ENCODE peak calls at places on chromosome 7, in nine cellular contexts. One of them, this sample, is unnamed.

GRCh38 chr7:104126411-104126841 is 81.4 kb downstream of the ORC5 start:
- DNase-seq in heart left ventricle: no peak
- DNase-seq in H1: no peak
- DNase-seq in pancreas: no peak
- DNase-seq in ovary: no peak
- DNase-seq in IMR-90: no peak
- DNase-seq in spleen: no peak
- DNase-seq in thoracic aorta: no peak
- DNase-seq in colonic mucosa: no peak
- DNase-seq in this sample: no peak

GRCh38 chr7:37182011-37182478 is 266.6 kb downstream of the ELMO1 start:
- DNase-seq in pancreas: peak; percentile 91
- DNase-seq in heart left ventricle: peak; percentile 69
- DNase-seq in thoracic aorta: peak; percentile 34
- DNase-seq in colonic mucosa: peak; percentile 81
- DNase-seq in H1: peak; percentile 95
- DNase-seq in spleen: peak; percentile 90
- DNase-seq in IMR-90: peak; percentile 61
- DNase-seq in ovary: peak; percentile 70
- DNase-seq in this sample: peak; percentile 79

GRCh38 chr7:121163699-121164098 is 165.1 kb upstream of the WNT16 start:
- DNase-seq in heart left ventricle: no peak
- DNase-seq in ovary: no peak
- DNase-seq in H1: no peak
- DNase-seq in thoracic aorta: no peak
- DNase-seq in IMR-90: no peak
- DNase-seq in pancreas: no peak
- DNase-seq in spleen: no peak
- DNase-seq in colonic mucosa: no peak
- DNase-seq in this sample: no peak

GRCh38 chr7:132750056-132750455 is 173.8 kb upstream of the PLXNA4 start:
- DNase-seq in pancreas: no peak
- DNase-seq in heart left ventricle: no peak
- DNase-seq in spleen: no peak
- DNase-seq in H1: no peak
- DNase-seq in colonic mucosa: no peak
- DNase-seq in thoracic aorta: no peak
- DNase-seq in IMR-90: no peak
- DNase-seq in ovary: no peak
- DNase-seq in this sample: no peak

GRCh38 chr7:132815696-132816334 is 239.5 kb upstream of the PLXNA4 start:
- DNase-seq in thoracic aorta: no peak
- DNase-seq in ovary: no peak
- DNase-seq in pancreas: no peak
- DNase-seq in colonic mucosa: no peak
- DNase-seq in heart left ventricle: no peak
- DNase-seq in IMR-90: peak; percentile 11
- DNase-seq in spleen: no peak
- DNase-seq in H1: no peak
- DNase-seq in this sample: no peak

GRCh38 chr7:106223156-106223555 is 61.6 kb downstream of the NAMPT start:
- DNase-seq in thoracic aorta: no peak
- DNase-seq in spleen: no peak
- DNase-seq in IMR-90: no peak
- DNase-seq in pancreas: no peak
- DNase-seq in heart left ventricle: no peak
- DNase-seq in ovary: no peak
- DNase-seq in colonic mucosa: no peak
- DNase-seq in H1: no peak
- DNase-seq in this sample: no peak

GRCh38 chr7:30845426-30846135 is 66.1 kb upstream of the AQP1 start:
- DNase-seq in IMR-90: peak; percentile 65
- DNase-seq in colonic mucosa: no peak
- DNase-seq in thoracic aorta: no peak
- DNase-seq in spleen: peak; percentile 65
- DNase-seq in heart left ventricle: peak; percentile 53
- DNase-seq in ovary: peak; percentile 18
- DNase-seq in H1: no peak
- DNase-seq in pancreas: no peak
- DNase-seq in this sample: peak; percentile 57

GRCh38 chr7:101681170-101682007 is 52.3 kb upstream of the MYL10 start:
- DNase-seq in H1: no peak
- DNase-seq in IMR-90: peak; percentile 87
- DNase-seq in heart left ventricle: peak; percentile 53
- DNase-seq in thoracic aorta: peak; percentile 51
- DNase-seq in pancreas: peak; percentile 65
- DNase-seq in spleen: no peak
- DNase-seq in ovary: peak; percentile 11
- DNase-seq in colonic mucosa: no peak
- DNase-seq in this sample: peak; percentile 49

GRCh38 chr7:128063025-128063560 is 31.9 kb upstream of the LRRC4 start:
- DNase-seq in IMR-90: peak; percentile 22
- DNase-seq in spleen: no peak
- DNase-seq in thoracic aorta: no peak
- DNase-seq in pancreas: no peak
- DNase-seq in heart left ventricle: no peak
- DNase-seq in H1: no peak
- DNase-seq in ovary: no peak
- DNase-seq in colonic mucosa: no peak
- DNase-seq in this sample: no peak

GRCh38 chr7:71132521-71133231 is 732 bp downstream of the GALNT17 start:
- DNase-seq in colonic mucosa: no peak
- DNase-seq in pancreas: peak; percentile 68
- DNase-seq in H1: peak; percentile 65
- DNase-seq in heart left ventricle: no peak
- DNase-seq in spleen: no peak
- DNase-seq in thoracic aorta: no peak
- DNase-seq in IMR-90: no peak
- DNase-seq in ovary: peak; percentile 49
- DNase-seq in this sample: peak; percentile 17

DNA sequence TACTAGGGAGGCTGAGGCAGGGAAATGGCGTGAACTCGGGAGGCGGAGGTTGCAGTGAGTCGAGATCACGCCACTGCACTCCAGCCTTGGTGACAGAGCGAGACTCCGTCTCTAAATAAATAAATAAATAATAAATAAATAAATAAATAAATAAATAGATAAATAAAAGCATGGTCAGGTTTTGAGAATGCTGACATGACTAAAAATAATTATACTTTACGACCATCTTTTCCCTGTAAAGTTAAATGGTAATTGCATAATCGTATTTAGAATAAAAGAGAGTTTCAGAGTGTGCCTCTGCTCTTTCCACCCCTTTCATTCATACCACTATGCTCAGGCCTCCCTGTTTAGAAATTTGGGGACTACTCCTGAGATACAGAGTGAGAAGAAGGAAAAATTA is 326.5 kb downstream of the CNTNAP2 start:
- DNase-seq in pancreas: no peak
- DNase-seq in thoracic aorta: no peak
- DNase-seq in colonic mucosa: no peak
- DNase-seq in ovary: no peak
- DNase-seq in heart left ventricle: no peak
- DNase-seq in spleen: no peak
- DNase-seq in IMR-90: no peak
- DNase-seq in H1: no peak
- DNase-seq in this sample: no peak
- H3K4me1 ChIP-seq in pancreas: no peaks in the 10 kb centered on the region
- H3K4me1 ChIP-seq in thoracic aorta: no peaks in the 10 kb centered on the region
- H3K4me1 ChIP-seq in colonic mucosa: no peaks in the 10 kb centered on the region
- H3K4me1 ChIP-seq in ovary: no peaks in the 10 kb centered on the region
- H3K4me1 ChIP-seq in heart left ventricle: no peaks in the 10 kb centered on the region
- H3K4me1 ChIP-seq in spleen: no peaks in the 10 kb centered on the region
- H3K4me1 ChIP-seq in IMR-90: no peaks in the 10 kb centered on the region
- H3K4me1 ChIP-seq in H1: no peaks in the 10 kb centered on the region
- H3K4me1 ChIP-seq in this sample: no peaks in the 10 kb centered on the region

GRCh38 chr7:80916770-80917681 is 1.8 kb downstream of the SEMA3C start:
- DNase-seq in pancreas: no peak
- DNase-seq in H1: no peak
- DNase-seq in thoracic aorta: no peak
- DNase-seq in heart left ventricle: no peak
- DNase-seq in IMR-90: peak; percentile 89
- DNase-seq in spleen: no peak
- DNase-seq in colonic mucosa: no peak
- DNase-seq in ovary: no peak
- DNase-seq in this sample: no peak
- H3K27me3 ChIP-seq in pancreas: no peaks in the 10 kb centered on the region
- H3K27me3 ChIP-seq in H1: peaks cover 5% of the 10 kb centered on the region
- H3K27me3 ChIP-seq in thoracic aorta: no peaks in the 10 kb centered on the region
- H3K27me3 ChIP-seq in heart left ventricle: no peaks in the 10 kb centered on the region
- H3K27me3 ChIP-seq in IMR-90: no peaks in the 10 kb centered on the region
- H3K27me3 ChIP-seq in spleen: peaks cover 21% of the 10 kb centered on the region
- H3K27me3 ChIP-seq in colonic mucosa: no peaks in the 10 kb centered on the region
- H3K27me3 ChIP-seq in ovary: no peaks in the 10 kb centered on the region
- H3K27me3 ChIP-seq in this sample: no peaks in the 10 kb centered on the region

DNA sequence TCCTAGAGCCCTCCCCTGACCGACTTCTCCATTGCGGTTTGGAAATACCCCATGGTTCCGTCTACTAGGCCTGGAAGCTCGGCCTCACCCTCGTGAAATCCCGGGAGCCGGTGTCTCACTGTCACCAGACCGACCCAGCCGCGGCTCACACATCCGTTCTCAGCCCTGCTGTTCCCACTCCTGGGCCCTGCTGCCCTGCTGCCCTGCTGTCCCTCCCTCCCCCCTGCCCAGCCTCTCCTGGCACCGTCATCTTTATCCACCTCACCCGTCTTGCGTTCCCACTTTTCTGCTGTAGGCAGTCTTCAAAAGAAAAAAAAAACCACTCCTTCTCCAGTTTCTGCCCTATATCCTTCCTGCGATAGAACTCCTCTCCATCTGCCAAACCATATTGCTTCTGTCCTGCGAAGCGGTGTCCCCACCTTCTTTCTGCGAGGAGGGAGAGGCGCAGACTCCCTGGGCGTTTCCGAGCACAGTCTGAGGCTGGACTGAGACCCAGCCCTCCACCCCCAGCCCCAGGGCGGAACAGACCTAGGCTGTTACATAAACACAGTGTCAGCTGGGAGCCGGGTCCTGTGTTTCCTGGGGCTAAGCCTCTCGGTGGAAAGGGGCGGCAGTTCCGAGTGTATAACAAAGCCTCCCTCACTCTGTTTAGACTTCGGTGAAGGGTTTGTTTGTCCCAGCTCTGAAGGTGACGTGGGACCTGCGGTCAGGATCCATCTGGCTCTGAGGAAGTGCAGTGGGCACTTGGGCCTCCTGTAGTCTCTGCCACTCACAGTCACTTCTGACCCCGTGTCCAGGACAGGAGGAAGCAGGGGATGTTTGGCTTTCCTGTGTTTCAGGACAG is 2.8 kb downstream of the AGAP3 start:
- DNase-seq in thoracic aorta: no peak
- DNase-seq in ovary: peak; percentile 60
- DNase-seq in spleen: peak; percentile 89
- DNase-seq in IMR-90: peak; percentile 76
- DNase-seq in pancreas: peak; percentile 76
- DNase-seq in heart left ventricle: peak; percentile 81
- DNase-seq in H1: no peak
- DNase-seq in colonic mucosa: peak; percentile 54
- DNase-seq in this sample: peak; percentile 62
- H3K4me1 ChIP-seq in thoracic aorta: peaks cover 19% of the 10 kb centered on the region
- H3K4me1 ChIP-seq in ovary: peaks cover 22% of the 10 kb centered on the region
- H3K4me1 ChIP-seq in spleen: peaks cover 83% of the 10 kb centered on the region
- H3K4me1 ChIP-seq in IMR-90: peaks cover 21% of the 10 kb centered on the region
- H3K4me1 ChIP-seq in pancreas: peaks cover 14% of the 10 kb centered on the region
- H3K4me1 ChIP-seq in heart left ventricle: peaks cover 22% of the 10 kb centered on the region
- H3K4me1 ChIP-seq in H1: peaks cover 6% of the 10 kb centered on the region
- H3K4me1 ChIP-seq in colonic mucosa: peaks cover 9% of the 10 kb centered on the region
- H3K4me1 ChIP-seq in this sample: peaks cover 12% of the 10 kb centered on the region

GRCh38 chr7:155530601-155531000 is 15.8 kb downstream of the CNPY1 start:
- DNase-seq in pancreas: peak; percentile 18
- DNase-seq in IMR-90: no peak
- DNase-seq in heart left ventricle: no peak
- DNase-seq in H1: no peak
- DNase-seq in ovary: no peak
- DNase-seq in spleen: no peak
- DNase-seq in colonic mucosa: no peak
- DNase-seq in thoracic aorta: no peak
- DNase-seq in this sample: no peak

GRCh38 chr7:155532792-155533119 is 13.6 kb downstream of the CNPY1 start:
- DNase-seq in heart left ventricle: no peak
- DNase-seq in H1: no peak
- DNase-seq in thoracic aorta: no peak
- DNase-seq in ovary: no peak
- DNase-seq in pancreas: peak; percentile 27
- DNase-seq in spleen: peak; percentile 6
- DNase-seq in IMR-90: no peak
- DNase-seq in colonic mucosa: no peak
- DNase-seq in this sample: no peak

GRCh38 chr7:155533120-155533826 is 13.1 kb downstream of the CNPY1 start:
- DNase-seq in H1: peak; percentile 71
- DNase-seq in ovary: no peak
- DNase-seq in heart left ventricle: no peak
- DNase-seq in thoracic aorta: no peak
- DNase-seq in colonic mucosa: no peak
- DNase-seq in pancreas: peak; percentile 58
- DNase-seq in spleen: peak; percentile 79
- DNase-seq in IMR-90: no peak
- DNase-seq in this sample: no peak

GRCh38 chr7:155529845-155530244 is 16.5 kb downstream of the CNPY1 start:
- DNase-seq in heart left ventricle: no peak
- DNase-seq in spleen: no peak
- DNase-seq in ovary: no peak
- DNase-seq in thoracic aorta: no peak
- DNase-seq in colonic mucosa: no peak
- DNase-seq in IMR-90: no peak
- DNase-seq in pancreas: peak; percentile 5
- DNase-seq in H1: no peak
- DNase-seq in this sample: no peak

GRCh38 chr7:155531686-155532085 is 14.7 kb downstream of the CNPY1 start:
- DNase-seq in IMR-90: no peak
- DNase-seq in heart left ventricle: no peak
- DNase-seq in spleen: peak; percentile 52
- DNase-seq in thoracic aorta: no peak
- DNase-seq in colonic mucosa: no peak
- DNase-seq in H1: no peak
- DNase-seq in pancreas: peak; percentile 33
- DNase-seq in ovary: no peak
- DNase-seq in this sample: no peak
- H3K27me3 ChIP-seq in IMR-90: peaks cover 46% of the 10 kb centered on the region
- H3K27me3 ChIP-seq in heart left ventricle: peaks cover 42% of the 10 kb centered on the region
- H3K27me3 ChIP-seq in spleen: peaks cover 88% of the 10 kb centered on the region
- H3K27me3 ChIP-seq in thoracic aorta: peaks cover 11% of the 10 kb centered on the region
- H3K27me3 ChIP-seq in colonic mucosa: peaks cover 43% of the 10 kb centered on the region
- H3K27me3 ChIP-seq in H1: peaks cover 68% of the 10 kb centered on the region
- H3K27me3 ChIP-seq in pancreas: no peaks in the 10 kb centered on the region
- H3K27me3 ChIP-seq in ovary: no peaks in the 10 kb centered on the region
- H3K27me3 ChIP-seq in this sample: no peaks in the 10 kb centered on the region

DNA sequence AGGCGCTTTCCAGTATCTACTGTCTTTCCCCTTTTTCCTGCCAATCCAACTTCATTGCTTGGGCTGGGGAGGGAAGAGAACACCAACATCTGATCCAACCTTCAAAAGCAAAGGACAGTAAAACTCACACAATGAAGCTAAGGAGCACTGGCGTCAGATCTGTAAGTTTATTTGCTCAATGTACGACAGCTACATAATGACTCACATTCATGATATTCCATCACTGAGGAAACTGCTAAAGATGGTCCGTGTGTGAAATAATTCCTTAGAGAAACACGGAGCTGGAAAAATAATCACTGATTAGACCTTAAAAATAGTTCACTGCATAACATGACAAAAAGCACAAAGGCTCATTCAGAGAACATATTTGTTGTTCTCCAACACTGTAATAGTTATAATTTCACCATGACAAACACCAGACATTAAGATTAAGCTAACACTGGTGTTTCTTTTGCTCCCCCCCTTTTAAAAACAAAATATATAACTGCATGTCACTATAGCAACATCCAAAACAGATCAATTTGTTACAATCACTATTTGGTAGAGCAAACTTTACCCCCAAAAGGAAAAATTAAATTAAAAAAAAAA is 24.3 kb downstream of the HSPB1 start:
- DNase-seq in heart left ventricle: no peak
- DNase-seq in ovary: no peak
- DNase-seq in colonic mucosa: no peak
- DNase-seq in H1: no peak
- DNase-seq in pancreas: no peak
- DNase-seq in spleen: no peak
- DNase-seq in IMR-90: peak; percentile 91
- DNase-seq in thoracic aorta: no peak
- DNase-seq in this sample: no peak
- H3K4me1 ChIP-seq in heart left ventricle: peaks cover 34% of the 10 kb centered on the region
- H3K4me1 ChIP-seq in ovary: peaks cover 4% of the 10 kb centered on the region
- H3K4me1 ChIP-seq in colonic mucosa: no peaks in the 10 kb centered on the region
- H3K4me1 ChIP-seq in H1: no peaks in the 10 kb centered on the region
- H3K4me1 ChIP-seq in pancreas: peaks cover 18% of the 10 kb centered on the region
- H3K4me1 ChIP-seq in spleen: peaks cover 54% of the 10 kb centered on the region
- H3K4me1 ChIP-seq in IMR-90: peaks cover 8% of the 10 kb centered on the region
- H3K4me1 ChIP-seq in thoracic aorta: peaks cover 24% of the 10 kb centered on the region
- H3K4me1 ChIP-seq in this sample: no peaks in the 10 kb centered on the region